ENCODE peak calls at places on chromosomes 13 and 19, in seven cellular contexts. B, Q, D, N, S, E and G are unnamed samples.

GRCh38 chr19:2594319-2594718 is 108.2 kb downstream of the GNG7 start:
- DNase-seq in S (no peak), E (no peak), B (no peak), N (no peak), Q (no peak), D (no peak), G (no peak)

GRCh38 chr19:49835562-49835961 is 15.4 kb upstream of the PTOV1 start:
- DNase-seq in D (no peak), B (no peak), N (no peak), E (no peak), S (no peak), Q (no peak), G (no peak)

GRCh38 chr13:105762096-105762495 is 773.4 kb downstream of the EFNB2 start:
- DNase-seq in N (no peak), S (no peak), E (no peak), B (no peak), D (no peak), Q (no peak), G (no peak)

GRCh38 chr19:12969292-12969988 is at the start of gene DAND5:
- DNase-seq in S (no peak), Q (no peak), B (no peak), N (no peak), D (no peak), E (no peak), G (no peak)

GRCh38 chr19:11505504-11506100 is at the start of gene ZNF653:
- DNase-seq in N (peak), B (peak), Q (peak), S (no peak), D (peak), E (peak), G (peak)

GRCh38 chr19:3671680-3672574 is 28.3 kb downstream of the PIP5K1C start:
- DNase-seq in B (no peak), S (no peak), Q (no peak), N (no peak), E (peak), D (no peak), G (no peak)

GRCh38 chr19:4711211-4711610 is 12.4 kb downstream of the DPP9 start:
- DNase-seq in E (no peak), N (no peak), B (no peak), S (no peak), Q (no peak), D (no peak), G (no peak)

GRCh38 chr13:29454931-29455481 is 140.5 kb downstream of the SLC7A1 start:
- DNase-seq in D (no peak), Q (peak), S (peak), B (no peak), E (peak), N (no peak), G (no peak)

GRCh38 chr13:57739791-57740190 is 108.2 kb downstream of the PCDH17 start:
- DNase-seq in Q (no peak), E (no peak), B (no peak), S (no peak), D (no peak), N (no peak), G (no peak)

GRCh38 chr13:34863360-34864135 is 78.5 kb upstream of the NBEA start:
- DNase-seq in S (no peak), Q (peak), B (no peak), D (no peak), E (peak), N (no peak), G (no peak)

GRCh38 chr19:12841094-12841493 is 2.8 kb downstream of the MAST1 start:
- DNase-seq in D (no peak), B (no peak), N (peak), S (no peak), Q (no peak), E (no peak), G (no peak)

GRCh38 chr13:57698851-57699250 is 67.3 kb downstream of the PCDH17 start:
- DNase-seq in B (no peak), D (no peak), Q (no peak), N (no peak), E (no peak), S (no peak), G (no peak)

GRCh38 chr19:17236414-17236716 is 9.4 kb downstream of the NR2F6 start:
- DNase-seq in E (no peak), B (no peak), D (no peak), S (no peak), Q (no peak), N (no peak), G (no peak)

GRCh38 chr13:97307882-97308624 is 85.9 kb downstream of the MBNL2 start:
- DNase-seq in N (no peak), E (peak), S (no peak), Q (no peak), B (no peak), D (no peak), G (no peak)

GRCh38 chr13:32033744-32034143 is 2.2 kb downstream of the FRY start:
- DNase-seq in E (peak), D (no peak), Q (no peak), S (no peak), B (no peak), N (no peak), G (no peak)

GRCh38 chr13:75579529-75579928 is 29.9 kb downstream of the UCHL3 start:
- DNase-seq in S (no peak), D (no peak), Q (no peak), N (no peak), B (no peak), E (no peak), G (no peak)